ENCODE peak calls at places on chromosomes 13 and 19, in five cellular contexts. U, D, T, I and S are unnamed samples.
A peak's percentile ranks its signal among the peaks of the same experiment; 100 is the strongest.

GRCh38 chr13:53158201-53158600 is 129.6 kb downstream of the OLFM4 start:
- DNase-seq in U (no peak), D (no peak), T (no peak), I (no peak), S (no peak)

GRCh38 chr13:75829874-75830273 is 193.7 kb downstream of the LMO7 start:
- DNase-seq in T (no peak), U (no peak), I (no peak), D (no peak), S (no peak)

GRCh38 chr13:108573455-108573854 is 56.0 kb upstream of the MYO16 start:
- DNase-seq in U (no peak), I (no peak), D (no peak), T (no peak), S (no peak)

GRCh38 chr13:28204690-28205443 is 66.5 kb downstream of the PAN3 start:
- DNase-seq in I (no peak), U (no peak), T (no peak), D (no peak), S (no peak)

GRCh38 chr19:32669205-32669785 is 5.7 kb downstream of the ANKRD27 start:
- DNase-seq in D (no peak), I (peak; percentile 23), U (no peak), T (no peak), S (no peak)

GRCh38 chr13:77846173-77846572 is 72.5 kb downstream of the EDNRB start:
- DNase-seq in T (no peak), U (no peak), D (no peak), I (no peak), S (no peak)

GRCh38 chr13:95641961-95642621 is 2.4 kb downstream of the DZIP1 start:
- DNase-seq in T (peak; percentile 41), D (peak; percentile 69), U (no peak), I (peak; percentile 65), S (peak; percentile 50)

GRCh38 chr13:28753946-28754345 is 35.2 kb upstream of the SLC46A3 start:
- DNase-seq in I (no peak), U (no peak), T (no peak), D (no peak), S (no peak)

GRCh38 chr19:5406816-5407215 is 48.4 kb upstream of the ZNRF4 start:
- DNase-seq in T (no peak), U (no peak), D (no peak), I (no peak), S (no peak)

GRCh38 chr13:98821372-98822237 is 69.1 kb upstream of the SLC15A1 start:
- DNase-seq in I (no peak), T (no peak), D (peak; percentile 80), U (no peak), S (peak; percentile 65)

GRCh38 chr13:109344552-109345157 is 441.7 kb downstream of the IRS2 start:
- DNase-seq in D (peak; percentile 26), U (no peak), I (peak; percentile 50), T (no peak), S (peak; percentile 53)

GRCh38 chr13:67143544-67144115 is 86.5 kb downstream of the PCDH9 start:
- DNase-seq in I (no peak), U (no peak), D (no peak), T (no peak), S (no peak)

GRCh38 chr13:111508164-111508870 is 187.9 kb downstream of the TEX29 start:
- DNase-seq in D (no peak), U (no peak), T (peak; percentile 17), I (no peak), S (no peak)

GRCh38 chr19:10334340-10335148 is 1.2 kb upstream of the RAVER1 start:
- DNase-seq in I (peak; percentile 98), T (peak; percentile 96), D (peak; percentile 98), U (peak; percentile 50), S (peak; percentile 97)
- TF ChIP-seq CTCF in I (peak; percentile 27), T (no peak), D (no peak), U (peak; percentile 33), S (peak; percentile 8)

GRCh38 chr19:29596080-29596479 is 10.0 kb upstream of the POP4 start:
- DNase-seq in U (no peak), D (no peak), I (no peak), T (no peak), S (no peak)

GRCh38 chr19:29598496-29598895 is 7.6 kb upstream of the POP4 start:
- DNase-seq in U (no peak), I (no peak), D (no peak), T (no peak), S (no peak)

GRCh38 chr19:29593869-29594268 is 12.2 kb upstream of the POP4 start:
- DNase-seq in T (no peak), I (no peak), D (no peak), U (no peak), S (no peak)

GRCh38 chr19:29598036-29598435 is 8.0 kb upstream of the POP4 start:
- DNase-seq in I (no peak), T (no peak), U (no peak), D (no peak), S (no peak)

GRCh38 chr19:29596885-29597525 is 9.1 kb upstream of the POP4 start:
- DNase-seq in D (peak; percentile 21), T (no peak), I (peak; percentile 19), U (no peak), S (peak; percentile 52)
- TF ChIP-seq CTCF in D (peak; percentile 27), T (no peak), I (peak; percentile 25), U (peak; percentile 30), S (peak; percentile 32)

GRCh38 chr19:49469828-49470614 is 4.0 kb upstream of the FLT3LG start:
- DNase-seq in D (no peak), I (peak; percentile 49), U (no peak), T (no peak), S (no peak)
- TF ChIP-seq CTCF in D (peak; percentile 12), I (peak; percentile 11), U (no peak), T (no peak), S (no peak)

GRCh38 chr19:2724148-2724557 is 3.0 kb upstream of the DIRAS1 start:
- DNase-seq in D (no peak), T (no peak), I (no peak), U (no peak), S (no peak)
- TF ChIP-seq CTCF in D (no peak), T (no peak), I (no peak), U (no peak), S (peak; percentile 9)

GRCh38 chr19:2837430-2837829 is 3.8 kb upstream of the ZNF555 start:
- DNase-seq in T (no peak), D (no peak), I (no peak), U (no peak), S (no peak)

GRCh38 chr19:2845107-2845506 is 3.8 kb downstream of the ZNF555 start:
- DNase-seq in T (no peak), I (no peak), D (no peak), U (no peak), S (no peak)

GRCh38 chr19:2841858-2842574 is 741 bp downstream of the ZNF555 start:
- DNase-seq in U (no peak), T (no peak), I (no peak), D (no peak), S (no peak)

GRCh38 chr19:2846180-2846935 is 5.1 kb downstream of the ZNF555 start:
- DNase-seq in I (peak; percentile 75), U (no peak), T (no peak), D (no peak), S (no peak)

DNA sequence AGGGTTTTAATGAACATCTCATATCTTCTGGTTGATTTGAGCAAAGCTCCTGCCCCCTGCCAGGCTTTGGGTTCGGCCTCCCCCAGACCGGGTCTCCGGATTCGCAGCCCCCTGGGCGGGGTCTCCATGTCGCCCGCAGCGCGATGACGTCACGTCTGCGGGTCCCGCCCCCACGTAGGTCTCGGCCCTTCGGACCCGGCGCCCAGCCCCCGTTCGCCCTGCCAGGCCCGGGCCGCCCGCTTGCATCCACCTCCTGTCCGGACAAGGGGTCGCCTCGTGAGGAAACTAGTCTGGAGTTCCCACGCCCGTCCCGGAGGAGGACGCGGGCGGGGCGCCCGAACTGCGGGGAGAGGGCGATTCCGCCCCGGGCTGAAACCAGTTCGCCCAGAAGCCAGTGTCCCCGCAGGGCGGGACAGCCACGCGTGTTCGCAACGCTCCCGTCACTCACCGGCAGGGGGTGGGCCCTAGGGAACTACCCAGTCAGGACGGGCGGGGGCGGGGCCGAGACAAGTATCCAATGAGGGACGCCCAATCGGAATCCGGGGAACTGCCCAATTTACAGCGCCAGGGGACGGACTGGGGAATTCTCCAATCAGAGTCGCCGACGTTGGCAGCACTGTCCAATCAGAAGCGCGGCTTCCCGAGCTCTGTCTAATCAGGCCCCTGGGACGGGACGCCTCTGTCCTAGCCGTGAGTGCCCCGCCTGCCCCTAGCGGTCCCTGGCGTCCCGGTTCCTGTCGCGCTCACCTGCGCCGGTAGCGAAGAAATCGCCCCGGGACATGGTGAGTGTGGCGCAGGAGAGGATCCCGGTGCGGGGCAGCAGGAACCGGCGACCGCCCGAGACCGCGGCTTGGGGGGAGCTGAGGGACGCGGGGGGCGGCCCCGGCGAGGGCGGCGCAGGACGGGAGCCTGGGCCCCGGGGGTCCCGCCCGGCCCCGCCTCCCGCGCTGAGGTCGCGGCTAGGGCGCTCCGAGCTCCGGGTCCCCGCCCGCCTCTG is at the start of gene ZNF555:
- DNase-seq in I (peak; percentile 100), D (peak; percentile 99), T (peak; percentile 100), U (peak; percentile 93), S (peak; percentile 99)
- TF ChIP-seq CTCF in I (peak; percentile 28), D (peak; percentile 27), T (no peak), U (peak; percentile 60), S (peak; percentile 22)

DNA sequence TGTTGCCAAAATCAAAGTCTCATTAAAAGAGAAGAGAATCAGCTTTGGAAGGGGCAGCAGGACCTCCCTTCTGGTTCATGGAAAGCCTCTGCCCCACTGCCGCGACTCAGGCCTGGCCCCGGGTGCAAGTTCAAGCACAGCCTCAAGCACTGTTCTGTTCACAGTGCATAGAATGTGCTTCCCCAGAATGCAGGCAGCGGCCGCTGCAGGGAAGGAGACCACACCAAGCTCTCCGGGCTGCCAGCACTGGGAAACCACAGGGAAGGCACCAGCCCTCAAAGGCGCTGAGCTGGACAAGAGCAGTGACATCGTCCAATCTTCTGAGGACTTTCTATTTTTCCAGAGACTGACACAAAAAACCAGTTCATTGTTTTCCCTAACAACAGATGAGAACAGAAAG is 55.5 kb downstream of the CRYL1 start:
- DNase-seq in I (no peak), D (no peak), T (no peak), U (no peak), S (no peak)
- TF ChIP-seq CTCF in I (no peak), D (no peak), T (no peak), U (no peak), S (no peak)

DNA sequence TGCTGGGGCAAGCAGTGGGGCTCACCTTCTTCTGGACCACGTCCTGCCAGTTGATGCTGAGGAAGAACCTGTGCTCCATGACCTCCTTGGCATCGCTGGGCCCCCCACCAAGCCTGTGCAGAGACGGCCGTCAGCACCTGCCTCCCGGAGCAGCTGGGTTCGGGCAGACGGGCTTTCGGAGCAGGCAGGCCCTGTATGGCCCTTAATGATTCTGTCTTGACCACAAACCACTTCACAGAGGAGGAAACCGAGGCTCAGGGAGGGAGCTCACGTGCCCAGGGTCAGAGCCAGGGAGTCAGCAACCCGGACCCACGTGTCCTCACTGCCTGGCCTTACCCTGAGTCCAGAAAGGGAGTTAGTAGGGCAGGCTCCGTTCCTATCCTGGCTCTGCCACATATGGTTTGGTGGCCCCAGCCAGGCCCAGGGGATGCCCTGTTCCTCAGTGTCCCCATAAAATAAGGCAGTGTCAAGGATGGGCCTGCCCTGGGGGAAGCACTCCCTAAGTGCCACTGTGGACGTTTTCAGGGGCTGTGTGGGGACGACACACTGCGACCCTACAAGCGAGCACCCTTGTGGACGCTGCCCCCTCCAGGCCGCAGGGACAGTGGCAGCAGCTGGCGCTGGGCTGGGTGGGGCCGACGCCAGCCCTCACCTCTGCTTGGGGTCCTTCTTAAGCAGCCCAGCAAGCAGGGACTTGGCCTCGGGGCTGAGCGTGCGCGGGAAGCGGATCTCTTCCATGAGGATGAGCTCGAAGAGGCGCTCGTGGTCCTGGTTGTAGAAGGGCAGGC is 8.9 kb upstream of the CCNP start:
- DNase-seq in U (no peak), I (no peak), T (no peak), D (no peak), S (no peak)
- TF ChIP-seq CTCF in U (peak; percentile 23), I (peak; percentile 6), T (no peak), D (peak; percentile 20), S (peak; percentile 13)